ENCODE peak calls at places on chromosome 11, in four cellular contexts. K is aorta, J is neuronal stem cell, X is heart left ventricle. Q is an unnamed sample. For H3K4me1, the result is how much of the 10 kb centered on the place peaks cover.

GRCh38 chr11:15848769-15849168 is 507.6 kb downstream of the SOX6 start:
- DNase-seq in K (no peak), X (no peak), J (no peak), Q (no peak)

GRCh38 chr11:14454861-14455632 is 44.6 kb downstream of the COPB1 start:
- DNase-seq in K (no peak), X (no peak), J (peak), Q (no peak)

GRCh38 chr11:74487875-74488274 is 5.6 kb downstream of the LIPT2 start:
- DNase-seq in K (no peak), X (no peak), J (no peak), Q (no peak)

GRCh38 chr11:27412192-27412691 is 49.2 kb upstream of the CCDC34 start:
- DNase-seq in K (no peak), J (no peak), X (no peak), Q (no peak)

GRCh38 chr11:34773211-34773610 is 143.0 kb downstream of the APIP start:
- DNase-seq in X (no peak), K (no peak), J (no peak), Q (no peak)

GRCh38 chr11:65078151-65078550 is 5.7 kb downstream of the CDCA5 start:
- DNase-seq in K (no peak), X (no peak), J (no peak), Q (no peak)

GRCh38 chr11:2898366-2899079 is 12.9 kb upstream of the CDKN1C start:
- DNase-seq in J (no peak), X (peak), K (peak), Q (no peak)

GRCh38 chr11:86099727-86100320 is 30.9 kb upstream of the PICALM start:
- DNase-seq in K (no peak), J (no peak), X (no peak), Q (no peak)

GRCh38 chr11:16791494-16791961 is 53.1 kb downstream of the C11orf58 start:
- DNase-seq in J (no peak), X (peak), K (peak), Q (no peak)

GRCh38 chr11:118304227-118304808 is at the start of gene CD3E:
- DNase-seq in K (no peak), X (no peak), J (no peak), Q (no peak)

GRCh38 chr11:122179966-122180365 is 64.0 kb upstream of the BLID start:
- DNase-seq in X (no peak), K (no peak), J (no peak), Q (no peak)

GRCh38 chr11:73478737-73479347 is 102.6 kb downstream of the RELT start:
- DNase-seq in X (no peak), J (no peak), K (no peak), Q (peak)

GRCh38 chr11:62370743-62371440 is 33.6 kb downstream of the ASRGL1 start:
- DNase-seq in J (no peak), X (no peak), K (peak), Q (no peak)

GRCh38 chr11:131464481-131464880 is 94.1 kb downstream of the NTM start:
- DNase-seq in K (no peak), X (no peak), J (no peak), Q (no peak)

GRCh38 chr11:2444301-2445106 is at the start of the genes KCNQ1 and TRPM5:
- DNase-seq in X (peak), J (peak), K (peak), Q (no peak)

GRCh38 chr11:117734596-117734995 is 62.4 kb downstream of the DSCAML1 start:
- DNase-seq in K (no peak), X (no peak), J (no peak), Q (no peak)

GRCh38 chr11:33419956-33420355 is 162.8 kb downstream of the HIPK3 start:
- DNase-seq in X (no peak), K (no peak), J (no peak), Q (no peak)

GRCh38 chr11:34431979-34432378 is 6.8 kb upstream of the CAT start:
- DNase-seq in X (no peak), K (no peak), J (no peak), Q (no peak)

GRCh38 chr11:130416906-130417305 is 11.5 kb downstream of the ADAMTS8 start:
- DNase-seq in J (no peak), K (no peak), X (no peak), Q (no peak)

GRCh38 chr11:68691402-68691784 is 7.0 kb downstream of the GAL start:
- DNase-seq in X (no peak), J (no peak), K (no peak), Q (no peak)

GRCh38 chr11:65251476-65251875 is 10.3 kb upstream of the POLA2 start:
- DNase-seq in J (no peak), K (no peak), X (no peak), Q (no peak)

GRCh38 chr11:35029979-35030378 is 109.0 kb upstream of the CD44 start:
- DNase-seq in X (no peak), J (no peak), K (no peak), Q (peak)

GRCh38 chr11:133918606-133919260 is 38.0 kb downstream of the IGSF9B start:
- DNase-seq in K (no peak), J (peak), X (no peak), Q (no peak)

GRCh38 chr11:69049490-69049867 is 747 bp downstream of the TPCN2 start:
- DNase-seq in X (no peak), K (no peak), J (no peak), Q (no peak)

GRCh38 chr11:130786586-130786985 is 129.7 kb downstream of the SNX19 start:
- DNase-seq in X (peak), J (no peak), K (no peak), Q (no peak)

GRCh38 chr11:79314906-79315689 is 125.7 kb downstream of the TENM4 start:
- DNase-seq in K (no peak), X (no peak), J (peak), Q (no peak)

GRCh38 chr11:75170463-75171201 is 19.7 kb downstream of the SLCO2B1 start:
- DNase-seq in X (no peak), J (no peak), K (peak), Q (no peak)

GRCh38 chr11:33089776-33090175 is 50.4 kb downstream of the TCP11L1 start:
- DNase-seq in X (no peak), J (no peak), K (no peak), Q (no peak)

GRCh38 chr11:64207247-64208085 is 945 bp downstream of the FERMT3 start:
- DNase-seq in K (peak), X (peak), J (no peak), Q (no peak)

GRCh38 chr11:134276396-134277175 is 407 bp downstream of the GLB1L3 start:
- DNase-seq in K (no peak), X (no peak), J (no peak), Q (no peak)

GRCh38 chr11:79461144-79461543 is 20.3 kb upstream of the TENM4 start:
- DNase-seq in J (peak), X (no peak), K (no peak), Q (no peak)

GRCh38 chr11:27699242-27699925 is 871 bp downstream of the BDNF start:
- DNase-seq in K (no peak), J (no peak), X (no peak), Q (no peak)

GRCh38 chr11:39541945-39542351 is 1917.5 kb downstream of the LRRC4C start:
- DNase-seq in K (no peak), X (no peak), J (no peak), Q (peak)

GRCh38 chr11:14638561-14638960 is 5.0 kb upstream of the PDE3B start:
- DNase-seq in J (no peak), X (no peak), K (peak), Q (no peak)

GRCh38 chr11:75428301-75428724 is 4.7 kb downstream of the KLHL35 start:
- DNase-seq in J (no peak), K (peak), X (peak), Q (no peak)

GRCh38 chr11:49208006-49208721 is at the start of gene FOLH1:
- DNase-seq in K (peak), X (peak), J (peak), Q (peak)

GRCh38 chr11:12803086-12803826 is 129.0 kb downstream of the TEAD1 start:
- DNase-seq in X (no peak), K (no peak), J (peak), Q (no peak)

GRCh38 chr11:57155838-57156583 is 25.7 kb upstream of the LRRC55 start:
- DNase-seq in K (no peak), X (no peak), J (peak), Q (peak)

GRCh38 chr11:44854146-44854545 is 96.5 kb downstream of the TP53I11 start:
- DNase-seq in X (no peak), J (no peak), K (no peak), Q (no peak)

GRCh38 chr11:44855138-44855849 is 95.4 kb downstream of the TP53I11 start:
- DNase-seq in K (no peak), X (no peak), J (no peak), Q (no peak)

GRCh38 chr11:44852952-44853351 is 97.7 kb downstream of the TP53I11 start:
- DNase-seq in X (no peak), J (no peak), K (no peak), Q (no peak)

GRCh38 chr11:44852159-44852707 is 98.5 kb downstream of the TP53I11 start:
- DNase-seq in J (no peak), X (no peak), K (no peak), Q (no peak)

GRCh38 chr11:44853674-44854073 is 97.0 kb downstream of the TP53I11 start:
- DNase-seq in J (no peak), X (no peak), K (no peak), Q (no peak)
- H3K4me1 ChIP-seq in J (under half), X (under half), K (under half), Q (half or more)

DNA sequence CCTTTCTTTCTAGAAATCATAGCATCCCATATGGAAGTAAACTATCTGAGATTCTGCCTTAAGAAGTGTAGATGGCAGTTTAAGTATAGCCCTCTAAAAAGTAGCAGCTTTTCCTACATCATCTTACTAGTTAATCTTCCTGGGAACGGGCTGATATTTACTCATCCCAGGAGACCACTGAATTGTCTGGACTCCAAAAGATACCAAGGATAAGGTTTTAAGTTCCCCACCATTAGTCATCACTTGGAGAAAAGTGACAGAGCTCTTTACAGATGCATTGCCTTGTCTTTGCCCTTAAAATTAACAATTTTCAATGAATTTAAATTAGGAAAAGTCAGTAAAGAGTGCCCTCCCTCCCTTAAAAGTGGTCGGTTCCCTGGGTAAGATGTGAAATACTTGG is 129.5 kb downstream of the MAML2 start:
- DNase-seq in J (no peak), K (no peak), X (no peak), Q (no peak)
- H3K4me1 ChIP-seq in J (under half), K (under half), X (under half), Q (under half)

GRCh38 chr11:70462818-70463477 is 64.6 kb downstream of the CTTN start:
- DNase-seq in K (peak), J (no peak), X (no peak), Q (no peak)

GRCh38 chr11:70464509-70465361 is 66.4 kb downstream of the CTTN start:
- DNase-seq in J (no peak), X (no peak), K (peak), Q (no peak)

GRCh38 chr11:70460111-70460510 is 61.8 kb downstream of the CTTN start:
- DNase-seq in J (no peak), K (peak), X (no peak), Q (no peak)

GRCh38 chr11:70463478-70464255 is 65.3 kb downstream of the CTTN start:
- DNase-seq in K (peak), X (no peak), J (no peak), Q (no peak)

DNA sequence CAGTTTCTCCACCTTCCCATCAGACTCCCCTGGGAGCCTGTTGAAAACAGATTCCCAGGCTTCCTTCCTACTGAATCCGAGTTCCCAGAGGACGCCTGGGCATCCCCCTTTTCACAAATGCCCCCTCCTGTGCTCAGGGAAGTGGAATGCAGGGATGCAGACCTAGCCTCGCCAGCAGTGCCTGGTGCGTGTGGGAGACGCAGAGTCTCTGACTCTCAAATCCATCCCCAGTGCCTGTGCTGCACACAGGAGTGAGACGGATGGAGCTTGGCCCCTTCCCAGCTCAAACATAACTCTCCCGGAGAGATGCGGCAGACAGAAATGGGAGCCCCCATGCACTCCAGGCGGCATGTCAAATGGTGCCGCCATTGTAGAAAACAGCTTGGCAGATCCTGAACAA is 62.6 kb downstream of the CTTN start:
- DNase-seq in K (no peak), J (no peak), X (no peak), Q (no peak)
- H3K4me1 ChIP-seq in K (under half), J (under half), X (under half), Q (under half)

DNA sequence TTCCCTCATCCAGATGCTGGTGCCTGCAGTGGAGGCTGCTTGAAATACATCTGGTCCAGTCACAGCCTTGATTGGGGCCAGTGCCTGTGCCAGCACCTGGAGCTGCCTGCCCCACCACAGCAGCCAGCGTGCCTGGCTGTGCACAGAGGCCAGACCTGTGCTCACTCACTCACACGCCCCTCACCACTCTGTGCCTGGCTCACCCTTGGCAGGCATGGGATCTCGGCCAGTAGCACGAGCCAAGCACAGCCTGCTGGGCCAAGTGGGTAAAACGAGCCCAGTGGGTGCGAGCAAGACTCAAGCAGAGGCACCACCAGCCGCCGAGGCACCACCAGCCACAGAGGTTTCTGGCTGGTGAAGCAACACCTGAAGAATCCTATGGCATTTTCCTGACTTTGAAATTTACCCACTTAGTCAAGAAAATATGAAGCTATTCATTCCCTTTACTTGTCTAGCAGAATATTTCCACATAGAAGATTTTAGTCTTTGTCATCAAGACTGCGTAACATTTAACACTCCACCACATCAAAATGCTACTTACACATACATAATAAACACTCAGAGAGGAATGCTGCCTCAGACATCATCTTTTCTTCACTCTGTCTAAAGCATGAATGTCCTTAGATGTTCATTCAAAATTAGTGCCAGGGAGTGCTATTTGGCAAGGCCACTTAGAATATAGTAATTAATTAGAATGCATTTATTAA is 424.3 kb upstream of the FAT3 start:
- DNase-seq in X (peak), J (no peak), K (no peak), Q (no peak)
- H3K4me1 ChIP-seq in X (under half), J (under half), K (under half), Q (under half)

GRCh38 chr11:19849107-19849789 is 136.6 kb downstream of the NAV2 start:
- DNase-seq in K (no peak), X (peak), J (no peak), Q (no peak)
- H3K4me1 ChIP-seq in K (under half), X (under half), J (under half), Q (under half)